ENCODE peak calls at places on chromosome 5, in five cellular contexts. One of them, this sample, is unnamed.

GRCh38 chr5:1857256-1857600 is 25.5 kb downstream of the IRX4 start:
- DNase-seq in HCT116: no peak
- DNase-seq in PC-3: no peak
- DNase-seq in SK-N-SH: no peak
- DNase-seq in neural progenitor cell: no peak
- DNase-seq in this sample: no peak

GRCh38 chr5:129135633-129136032 is 41.1 kb downstream of the ISOC1 start:
- DNase-seq in neural progenitor cell: peak; percentile 33
- DNase-seq in PC-3: peak; percentile 41
- DNase-seq in SK-N-SH: no peak
- DNase-seq in HCT116: peak; percentile 19
- DNase-seq in this sample: peak; percentile 9

GRCh38 chr5:16550316-16550952 is 66.4 kb downstream of the RETREG1 start:
- DNase-seq in HCT116: peak; percentile 56
- DNase-seq in SK-N-SH: peak; percentile 44
- DNase-seq in PC-3: peak; percentile 96
- DNase-seq in neural progenitor cell: peak; percentile 68
- DNase-seq in this sample: peak; percentile 75

GRCh38 chr5:175235251-175235963 is 208.6 kb downstream of the DRD1 start:
- DNase-seq in PC-3: no peak
- DNase-seq in neural progenitor cell: no peak
- DNase-seq in SK-N-SH: no peak
- DNase-seq in HCT116: no peak
- DNase-seq in this sample: no peak

GRCh38 chr5:151223447-151224264 is at the start of gene CCDC69:
- DNase-seq in PC-3: peak; percentile 77
- DNase-seq in HCT116: peak; percentile 53
- DNase-seq in neural progenitor cell: peak; percentile 85
- DNase-seq in SK-N-SH: peak; percentile 89
- DNase-seq in this sample: peak; percentile 75

GRCh38 chr5:41508186-41508585 is 2.2 kb downstream of the PLCXD3 start:
- DNase-seq in HCT116: no peak
- DNase-seq in neural progenitor cell: no peak
- DNase-seq in SK-N-SH: no peak
- DNase-seq in PC-3: peak; percentile 88
- DNase-seq in this sample: no peak

GRCh38 chr5:119537704-119538103 is 85.4 kb downstream of the HSD17B4 start:
- DNase-seq in PC-3: peak; percentile 84
- DNase-seq in SK-N-SH: no peak
- DNase-seq in HCT116: no peak
- DNase-seq in neural progenitor cell: no peak
- DNase-seq in this sample: peak; percentile 83

GRCh38 chr5:107735558-107735957 is 64.8 kb upstream of the EFNA5 start:
- DNase-seq in neural progenitor cell: no peak
- DNase-seq in PC-3: no peak
- DNase-seq in SK-N-SH: no peak
- DNase-seq in HCT116: no peak
- DNase-seq in this sample: no peak

GRCh38 chr5:1488882-1489680 is 34.7 kb downstream of the LPCAT1 start:
- DNase-seq in PC-3: peak; percentile 69
- DNase-seq in neural progenitor cell: no peak
- DNase-seq in SK-N-SH: no peak
- DNase-seq in HCT116: no peak
- DNase-seq in this sample: peak; percentile 60

GRCh38 chr5:97554992-97555981 is 372.2 kb upstream of the RIOK2 start:
- DNase-seq in SK-N-SH: no peak
- DNase-seq in HCT116: no peak
- DNase-seq in neural progenitor cell: no peak
- DNase-seq in PC-3: no peak
- DNase-seq in this sample: no peak

GRCh38 chr5:80411589-80412219 is 3.8 kb downstream of the ZFYVE16 start:
- DNase-seq in SK-N-SH: no peak
- DNase-seq in PC-3: no peak
- DNase-seq in HCT116: no peak
- DNase-seq in neural progenitor cell: no peak
- DNase-seq in this sample: no peak

GRCh38 chr5:80711938-80712337 is 57.2 kb upstream of the DHFR start:
- DNase-seq in SK-N-SH: peak; percentile 58
- DNase-seq in neural progenitor cell: peak; percentile 74
- DNase-seq in PC-3: peak; percentile 37
- DNase-seq in HCT116: peak; percentile 19
- DNase-seq in this sample: no peak

GRCh38 chr5:125199968-125200841 is 453.8 kb upstream of the ZNF608 start:
- DNase-seq in PC-3: no peak
- DNase-seq in neural progenitor cell: peak; percentile 78
- DNase-seq in SK-N-SH: peak; percentile 44
- DNase-seq in HCT116: no peak
- DNase-seq in this sample: no peak

GRCh38 chr5:167861134-167861930 is 430.1 kb upstream of the WWC1 start:
- DNase-seq in HCT116: no peak
- DNase-seq in neural progenitor cell: peak; percentile 72
- DNase-seq in PC-3: peak; percentile 34
- DNase-seq in SK-N-SH: peak; percentile 15
- DNase-seq in this sample: peak; percentile 12

GRCh38 chr5:124333295-124333979 is 413.0 kb downstream of the ZNF608 start:
- DNase-seq in PC-3: no peak
- DNase-seq in SK-N-SH: no peak
- DNase-seq in HCT116: no peak
- DNase-seq in neural progenitor cell: no peak
- DNase-seq in this sample: no peak

GRCh38 chr5:133818031-133818431 is 150.4 kb downstream of the C5orf15 start:
- DNase-seq in SK-N-SH: no peak
- DNase-seq in neural progenitor cell: peak; percentile 27
- DNase-seq in PC-3: peak; percentile 58
- DNase-seq in HCT116: no peak
- DNase-seq in this sample: peak; percentile 1

GRCh38 chr5:96332535-96333396 is 100.3 kb downstream of the PCSK1 start:
- DNase-seq in PC-3: no peak
- DNase-seq in neural progenitor cell: no peak
- DNase-seq in SK-N-SH: no peak
- DNase-seq in HCT116: no peak
- DNase-seq in this sample: no peak

GRCh38 chr5:52502591-52502990 is 285.1 kb upstream of the ITGA1 start:
- DNase-seq in PC-3: no peak
- DNase-seq in neural progenitor cell: peak; percentile 17
- DNase-seq in SK-N-SH: peak; percentile 32
- DNase-seq in HCT116: no peak
- DNase-seq in this sample: no peak

GRCh38 chr5:139517683-139518564 is 35.4 kb upstream of the STING1 start:
- DNase-seq in HCT116: peak; percentile 51
- DNase-seq in PC-3: peak; percentile 94
- DNase-seq in neural progenitor cell: peak; percentile 96
- DNase-seq in SK-N-SH: peak; percentile 97
- DNase-seq in this sample: peak; percentile 85

GRCh38 chr5:65776707-65777141 is 54.7 kb downstream of the NLN start:
- DNase-seq in HCT116: no peak
- DNase-seq in SK-N-SH: no peak
- DNase-seq in neural progenitor cell: no peak
- DNase-seq in PC-3: no peak
- DNase-seq in this sample: no peak

GRCh38 chr5:37838152-37838932 is 1.5 kb downstream of the GDNF start:
- DNase-seq in HCT116: no peak
- DNase-seq in PC-3: peak; percentile 40
- DNase-seq in neural progenitor cell: peak; percentile 82
- DNase-seq in SK-N-SH: peak; percentile 32
- DNase-seq in this sample: peak; percentile 20

GRCh38 chr5:147483961-147484707 is 25.7 kb downstream of the DPYSL3 start:
- DNase-seq in PC-3: no peak
- DNase-seq in neural progenitor cell: no peak
- DNase-seq in HCT116: no peak
- DNase-seq in SK-N-SH: peak; percentile 73
- DNase-seq in this sample: no peak

GRCh38 chr5:147481857-147482256 is 28.0 kb downstream of the DPYSL3 start:
- DNase-seq in SK-N-SH: no peak
- DNase-seq in PC-3: no peak
- DNase-seq in neural progenitor cell: no peak
- DNase-seq in HCT116: no peak
- DNase-seq in this sample: no peak

GRCh38 chr5:147482426-147483196 is 27.3 kb downstream of the DPYSL3 start:
- DNase-seq in neural progenitor cell: no peak
- DNase-seq in HCT116: no peak
- DNase-seq in PC-3: no peak
- DNase-seq in SK-N-SH: no peak
- DNase-seq in this sample: no peak

GRCh38 chr5:147484708-147485020 is 25.2 kb downstream of the DPYSL3 start:
- DNase-seq in neural progenitor cell: no peak
- DNase-seq in HCT116: no peak
- DNase-seq in SK-N-SH: no peak
- DNase-seq in PC-3: no peak
- DNase-seq in this sample: no peak

GRCh38 chr5:147483197-147483790 is 26.6 kb downstream of the DPYSL3 start:
- DNase-seq in neural progenitor cell: no peak
- DNase-seq in SK-N-SH: no peak
- DNase-seq in PC-3: peak; percentile 7
- DNase-seq in HCT116: no peak
- DNase-seq in this sample: no peak
- H3K9ac ChIP-seq in neural progenitor cell: no peak overlapping the region
- H3K9ac ChIP-seq in SK-N-SH: peak overlapping the region; percentile 74
- H3K9ac ChIP-seq in PC-3: no peak overlapping the region
- H3K9ac ChIP-seq in HCT116: no peak overlapping the region
- H3K9ac ChIP-seq in this sample: no peak overlapping the region

DNA sequence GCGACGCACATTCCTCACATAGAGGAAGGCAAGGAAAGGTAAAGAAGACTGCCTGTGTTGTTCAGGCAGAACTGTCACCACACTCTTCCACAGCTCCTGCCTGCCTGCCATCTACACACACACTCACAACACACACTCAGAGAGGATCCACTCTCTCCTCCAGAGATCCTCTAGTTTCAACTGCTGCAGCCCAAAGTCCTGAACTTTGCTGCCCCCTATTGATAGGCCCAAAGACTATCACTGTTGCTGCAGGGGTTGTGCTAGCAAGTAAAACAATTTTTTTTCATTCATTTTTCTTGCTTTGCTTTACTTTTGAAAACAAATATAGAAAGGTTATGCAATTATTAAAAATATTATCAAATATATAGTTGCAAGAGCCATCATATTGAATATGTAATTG is 5.9 kb upstream of the CFAP90 start:
- DNase-seq in HCT116: peak; percentile 15
- DNase-seq in PC-3: peak; percentile 41
- DNase-seq in neural progenitor cell: peak; percentile 68
- DNase-seq in SK-N-SH: peak; percentile 65
- DNase-seq in this sample: peak; percentile 67
- TF ChIP-seq EZH2phosphoT487 in HCT116: no peak
- TF ChIP-seq EZH2phosphoT487 in PC-3: no peak
- TF ChIP-seq EZH2phosphoT487 in neural progenitor cell: no peak
- TF ChIP-seq EZH2phosphoT487 in SK-N-SH: no peak
- TF ChIP-seq EZH2phosphoT487 in this sample: no peak

GRCh38 chr5:180541710-180542109 is 47.5 kb downstream of the CNOT6 start:
- DNase-seq in HCT116: no peak
- DNase-seq in PC-3: no peak
- DNase-seq in SK-N-SH: no peak
- DNase-seq in neural progenitor cell: no peak
- DNase-seq in this sample: no peak
- TF ChIP-seq CTCF in HCT116: no peak
- TF ChIP-seq CTCF in PC-3: peak; percentile 24
- TF ChIP-seq CTCF in SK-N-SH: no peak
- TF ChIP-seq CTCF in neural progenitor cell: no peak
- TF ChIP-seq CTCF in this sample: no peak

DNA sequence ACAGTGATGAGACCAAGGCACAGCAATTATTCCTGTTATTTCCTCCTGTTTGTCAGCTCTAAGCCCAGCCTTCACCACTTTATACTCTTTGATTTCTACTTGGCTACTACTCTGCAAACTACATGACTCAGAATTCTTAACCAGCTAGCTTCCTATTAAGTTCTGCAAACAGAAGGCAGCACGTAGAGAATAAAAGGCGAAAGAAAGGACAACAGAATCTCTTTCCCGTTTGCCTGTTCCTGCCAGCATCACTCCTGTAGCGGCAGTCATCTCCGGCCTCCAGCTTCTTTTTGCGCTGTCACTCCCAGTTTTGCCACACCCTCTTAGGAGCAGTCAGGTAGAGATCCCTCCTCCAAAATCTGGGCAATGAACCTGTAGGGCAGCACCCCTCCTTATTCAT is 29.9 kb downstream of the DPYSL3 start:
- DNase-seq in SK-N-SH: no peak
- DNase-seq in HCT116: no peak
- DNase-seq in neural progenitor cell: peak; percentile 9
- DNase-seq in PC-3: peak; percentile 65
- DNase-seq in this sample: no peak
- H3K9ac ChIP-seq in SK-N-SH: no peak overlapping the region
- H3K9ac ChIP-seq in HCT116: no peak overlapping the region
- H3K9ac ChIP-seq in neural progenitor cell: no peak overlapping the region
- H3K9ac ChIP-seq in PC-3: no peak overlapping the region
- H3K9ac ChIP-seq in this sample: no peak overlapping the region

DNA sequence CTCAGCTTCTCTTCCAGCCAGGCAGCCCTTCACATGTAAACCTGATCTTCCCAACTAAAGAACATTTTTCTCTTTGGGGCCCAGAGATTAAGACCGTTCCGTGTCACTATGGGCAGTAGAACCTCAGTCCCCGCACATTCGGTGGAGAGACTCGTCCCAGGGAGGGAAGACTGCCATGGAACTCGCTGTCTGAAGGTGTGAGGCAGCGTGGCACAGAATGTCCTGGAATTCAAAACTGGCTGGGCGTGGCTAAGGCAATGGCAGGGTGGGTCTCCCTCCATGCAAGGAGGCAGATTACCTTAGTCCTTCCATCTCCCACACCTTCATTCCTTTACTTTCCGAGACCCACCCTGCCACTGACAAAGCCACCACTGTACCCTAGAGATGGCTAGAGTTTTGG is 57.4 kb upstream of the ZNF354A start:
- DNase-seq in neural progenitor cell: no peak
- DNase-seq in PC-3: no peak
- DNase-seq in SK-N-SH: no peak
- DNase-seq in HCT116: no peak
- DNase-seq in this sample: no peak
- TF ChIP-seq EZH2phosphoT487 in neural progenitor cell: no peak
- TF ChIP-seq EZH2phosphoT487 in PC-3: no peak
- TF ChIP-seq EZH2phosphoT487 in SK-N-SH: no peak
- TF ChIP-seq EZH2phosphoT487 in HCT116: no peak
- TF ChIP-seq EZH2phosphoT487 in this sample: no peak

DNA sequence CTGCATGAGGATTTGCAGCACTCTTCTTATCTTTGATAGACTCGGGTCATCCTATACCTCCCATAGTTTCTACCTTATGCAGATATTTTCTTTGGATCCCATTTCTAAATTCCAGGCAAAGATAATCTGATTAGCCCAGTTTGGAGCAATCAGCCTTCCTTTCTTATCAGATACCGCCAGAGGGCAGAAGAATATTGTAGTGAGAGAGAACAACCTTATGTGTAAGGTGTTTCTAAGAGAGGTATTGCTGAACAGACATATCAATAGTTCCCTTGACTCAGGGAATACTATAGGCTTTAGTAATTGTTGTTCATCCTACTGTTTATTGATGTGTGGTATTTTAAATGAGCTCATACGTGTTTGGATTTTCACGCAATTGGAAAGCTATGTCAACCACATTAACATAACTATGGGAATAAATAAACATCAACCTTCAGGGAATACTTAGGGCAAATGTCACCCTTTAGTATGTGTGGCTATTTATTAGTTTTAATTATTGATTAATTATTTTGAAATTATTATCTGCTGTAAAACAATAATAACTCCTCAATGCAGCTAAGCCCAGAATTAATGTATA is 1435.2 kb upstream of the CDH9 start:
- DNase-seq in neural progenitor cell: peak; percentile 64
- DNase-seq in PC-3: peak; percentile 75
- DNase-seq in HCT116: no peak
- DNase-seq in SK-N-SH: no peak
- DNase-seq in this sample: peak; percentile 23
- TF ChIP-seq CTCF in neural progenitor cell: peak; percentile 68
- TF ChIP-seq CTCF in PC-3: peak; percentile 80
- TF ChIP-seq CTCF in HCT116: no peak
- TF ChIP-seq CTCF in SK-N-SH: peak; percentile 59
- TF ChIP-seq CTCF in this sample: peak; percentile 38

GRCh38 chr5:35138232-35138631 is 90.5 kb upstream of the AGXT2 start:
- DNase-seq in HCT116: no peak
- DNase-seq in SK-N-SH: no peak
- DNase-seq in neural progenitor cell: no peak
- DNase-seq in PC-3: peak; percentile 64
- DNase-seq in this sample: no peak
- H3K9ac ChIP-seq in HCT116: no peak overlapping the region
- H3K9ac ChIP-seq in SK-N-SH: no peak overlapping the region
- H3K9ac ChIP-seq in neural progenitor cell: no peak overlapping the region
- H3K9ac ChIP-seq in PC-3: no peak overlapping the region
- H3K9ac ChIP-seq in this sample: no peak overlapping the region

This sample was measured in MM.1S.